ENCODE peak calls at places on chromosomes 13 and 19, in six cellular contexts. T, R, Z, Y, L and B are unnamed samples.

GRCh38 chr13:78102121-78102677 is 183.6 kb upstream of the EDNRB start:
- DNase-seq in T (no peak), R (peak), Z (no peak), Y (no peak), L (no peak), B (peak)

GRCh38 chr13:110306960-110307696 is at the start of the genes COL4A1 and COL4A2:
- DNase-seq in T (peak), R (no peak), Z (no peak), Y (no peak), L (peak), B (peak)

GRCh38 chr13:78758549-78758948 is 99.6 kb upstream of the OBI1 start:
- DNase-seq in T (no peak), R (no peak), Z (no peak), Y (no peak), L (no peak), B (no peak)

GRCh38 chr13:98216135-98216565 is 39.1 kb upstream of the RNF113B start:
- DNase-seq in T (no peak), R (no peak), Z (no peak), Y (no peak), L (no peak), B (peak)

GRCh38 chr19:5292843-5293606 is 47.6 kb downstream of the PTPRS start:
- DNase-seq in T (peak), R (no peak), Z (no peak), Y (peak), L (peak), B (peak)

GRCh38 chr19:48147597-48148175 is 22.5 kb downstream of the LIG1 start:
- DNase-seq in T (no peak), R (no peak), Z (no peak), Y (no peak), L (no peak), B (no peak)

GRCh38 chr13:45341799-45342584 is 1.0 kb upstream of the TPT1 start:
- DNase-seq in T (no peak), R (no peak), Z (no peak), Y (no peak), L (no peak), B (no peak)

GRCh38 chr19:17506745-17507144 is 4.7 kb upstream of the PGLS start:
- DNase-seq in T (no peak), R (no peak), Z (no peak), Y (no peak), L (no peak), B (no peak)

GRCh38 chr13:112208656-112209055 is 141.7 kb downstream of the SOX1 start:
- DNase-seq in T (no peak), R (no peak), Z (no peak), Y (no peak), L (no peak), B (no peak)

GRCh38 chr19:7152568-7152967 is 83.1 kb downstream of the ZNF557 start:
- DNase-seq in T (no peak), R (no peak), Z (no peak), Y (no peak), L (no peak), B (no peak)

GRCh38 chr13:46516624-46517318 is 36.2 kb upstream of the LRCH1 start:
- DNase-seq in T (no peak), R (no peak), Z (no peak), Y (no peak), L (no peak), B (no peak)